ENCODE peak calls at places on chromosomes 4 and X, in four cellular contexts. One of them, this sample, is unnamed.
A peak's percentile ranks its signal among the peaks of the same experiment; 100 is the strongest.

GRCh38 chr4:124708517-124709300 is 3.8 kb downstream of the ANKRD50 start:
- DNase-seq in SJSA1: no peak
- DNase-seq in left ventricle myocardium inferior: no peak
- DNase-seq in ovary: no peak
- DNase-seq in this sample: no peak

GRCh38 chr4:180828455-180829018 is 1414.7 kb upstream of the TENM3 start:
- DNase-seq in ovary: no peak
- DNase-seq in SJSA1: peak; percentile 46
- DNase-seq in left ventricle myocardium inferior: no peak
- DNase-seq in this sample: peak; percentile 78

GRCh38 chrX:115400960-115401359 is 111.4 kb downstream of the LUZP4 start:
- DNase-seq in left ventricle myocardium inferior: no peak
- DNase-seq in ovary: no peak
- DNase-seq in SJSA1: no peak
- DNase-seq in this sample: no peak

GRCh38 chrX:119105826-119106225 is 21.8 kb downstream of the KIAA1210 start:
- DNase-seq in ovary: no peak
- DNase-seq in SJSA1: peak; percentile 34
- DNase-seq in left ventricle myocardium inferior: no peak
- DNase-seq in this sample: peak; percentile 58

GRCh38 chr4:17580969-17581368 is 4.0 kb downstream of the LAP3 start:
- DNase-seq in ovary: no peak
- DNase-seq in SJSA1: no peak
- DNase-seq in left ventricle myocardium inferior: no peak
- DNase-seq in this sample: no peak

GRCh38 chrX:5829469-5829868 is 399.2 kb downstream of the NLGN4X start:
- DNase-seq in SJSA1: no peak
- DNase-seq in ovary: no peak
- DNase-seq in left ventricle myocardium inferior: no peak
- DNase-seq in this sample: no peak

GRCh38 chr4:138669479-138670165 is 346.0 kb upstream of the NOCT start:
- DNase-seq in ovary: no peak
- DNase-seq in left ventricle myocardium inferior: no peak
- DNase-seq in SJSA1: peak; percentile 49
- DNase-seq in this sample: peak; percentile 69

GRCh38 chrX:71366674-71367256 is 608 bp downstream of the TAF1 start:
- DNase-seq in SJSA1: peak; percentile 39
- DNase-seq in left ventricle myocardium inferior: peak; percentile 16
- DNase-seq in ovary: no peak
- DNase-seq in this sample: peak; percentile 50

GRCh38 chrX:119015407-119016242 is 41.2 kb downstream of the LONRF3 start:
- DNase-seq in SJSA1: peak; percentile 59
- DNase-seq in ovary: peak; percentile 42
- DNase-seq in left ventricle myocardium inferior: peak; percentile 49
- DNase-seq in this sample: peak; percentile 87

GRCh38 chr4:142721187-142721586 is 124.9 kb downstream of the INPP4B start:
- DNase-seq in left ventricle myocardium inferior: no peak
- DNase-seq in SJSA1: no peak
- DNase-seq in ovary: no peak
- DNase-seq in this sample: peak; percentile 14

GRCh38 chr4:125125256-125125655 is 189.5 kb upstream of the FAT4 start:
- DNase-seq in SJSA1: no peak
- DNase-seq in ovary: no peak
- DNase-seq in left ventricle myocardium inferior: no peak
- DNase-seq in this sample: no peak

GRCh38 chr4:110663738-110664444 is 41.0 kb upstream of the PITX2 start:
- DNase-seq in left ventricle myocardium inferior: no peak
- DNase-seq in ovary: no peak
- DNase-seq in SJSA1: no peak
- DNase-seq in this sample: peak; percentile 81

GRCh38 chr4:89665662-89666061 is 171.3 kb downstream of the SNCA start:
- DNase-seq in SJSA1: no peak
- DNase-seq in left ventricle myocardium inferior: no peak
- DNase-seq in ovary: no peak
- DNase-seq in this sample: no peak

GRCh38 chrX:123731258-123731986 is 1.4 kb downstream of the THOC2 start:
- DNase-seq in SJSA1: no peak
- DNase-seq in ovary: no peak
- DNase-seq in left ventricle myocardium inferior: no peak
- DNase-seq in this sample: peak; percentile 60

GRCh38 chr4:795726-796119 is 30.2 kb downstream of the CPLX1 start:
- DNase-seq in left ventricle myocardium inferior: no peak
- DNase-seq in ovary: no peak
- DNase-seq in SJSA1: no peak
- DNase-seq in this sample: no peak

GRCh38 chrX:20159811-20160385 is 18.3 kb upstream of the EIF1AX start:
- DNase-seq in ovary: no peak
- DNase-seq in SJSA1: no peak
- DNase-seq in left ventricle myocardium inferior: no peak
- DNase-seq in this sample: peak; percentile 10

GRCh38 chr4:94486372-94486801 is 34.6 kb downstream of the PDLIM5 start:
- DNase-seq in SJSA1: no peak
- DNase-seq in ovary: no peak
- DNase-seq in left ventricle myocardium inferior: no peak
- DNase-seq in this sample: no peak

GRCh38 chr4:2251795-2252529 is 9.9 kb downstream of the MXD4 start:
- DNase-seq in left ventricle myocardium inferior: no peak
- DNase-seq in ovary: no peak
- DNase-seq in SJSA1: no peak
- DNase-seq in this sample: no peak

GRCh38 chrX:39564751-39565150 is 533.0 kb downstream of the BCOR start:
- DNase-seq in ovary: no peak
- DNase-seq in left ventricle myocardium inferior: no peak
- DNase-seq in SJSA1: no peak
- DNase-seq in this sample: no peak

GRCh38 chr4:119498520-119498919 is 130.1 kb downstream of the PDE5A start:
- DNase-seq in ovary: peak; percentile 65
- DNase-seq in left ventricle myocardium inferior: peak; percentile 25
- DNase-seq in SJSA1: no peak
- DNase-seq in this sample: peak; percentile 4

GRCh38 chr4:84051728-84052127 is 447.4 kb downstream of the NKX6-1 start:
- DNase-seq in SJSA1: no peak
- DNase-seq in ovary: no peak
- DNase-seq in left ventricle myocardium inferior: no peak
- DNase-seq in this sample: no peak

GRCh38 chrX:1389181-1389992 is 2.5 kb downstream of the SLC25A6 start:
- DNase-seq in SJSA1: peak; percentile 39
- DNase-seq in ovary: peak; percentile 21
- DNase-seq in left ventricle myocardium inferior: no peak
- DNase-seq in this sample: no peak

GRCh38 chr4:10005632-10006031 is 15.7 kb downstream of the SLC2A9 start:
- DNase-seq in ovary: no peak
- DNase-seq in SJSA1: no peak
- DNase-seq in left ventricle myocardium inferior: no peak
- DNase-seq in this sample: no peak
- H3K27ac ChIP-seq in ovary: no peak overlapping the region
- H3K27ac ChIP-seq in SJSA1: no peak overlapping the region
- H3K27ac ChIP-seq in left ventricle myocardium inferior: peak overlapping the region; percentile 68
- H3K27ac ChIP-seq in this sample: no peak overlapping the region

GRCh38 chr4:137514401-137515116 is 17.7 kb downstream of the PCDH18 start:
- DNase-seq in ovary: no peak
- DNase-seq in left ventricle myocardium inferior: no peak
- DNase-seq in SJSA1: peak; percentile 62
- DNase-seq in this sample: peak; percentile 23

GRCh38 chr4:137509855-137510282 is 22.4 kb downstream of the PCDH18 start:
- DNase-seq in left ventricle myocardium inferior: no peak
- DNase-seq in ovary: no peak
- DNase-seq in SJSA1: no peak
- DNase-seq in this sample: no peak

GRCh38 chr4:137510866-137511265 is 21.4 kb downstream of the PCDH18 start:
- DNase-seq in SJSA1: peak; percentile 62
- DNase-seq in left ventricle myocardium inferior: no peak
- DNase-seq in ovary: peak; percentile 36
- DNase-seq in this sample: peak; percentile 95
- H3K27ac ChIP-seq in SJSA1: peak overlapping the region; percentile 52
- H3K27ac ChIP-seq in left ventricle myocardium inferior: peak overlapping the region; percentile 68
- H3K27ac ChIP-seq in ovary: no peak overlapping the region
- H3K27ac ChIP-seq in this sample: peak overlapping the region; percentile 68

GRCh38 chr4:145531193-145531592 is 49.5 kb downstream of the SMAD1 start:
- DNase-seq in ovary: no peak
- DNase-seq in SJSA1: no peak
- DNase-seq in left ventricle myocardium inferior: peak; percentile 28
- DNase-seq in this sample: no peak
- H3K27ac ChIP-seq in ovary: no peak overlapping the region
- H3K27ac ChIP-seq in SJSA1: no peak overlapping the region
- H3K27ac ChIP-seq in left ventricle myocardium inferior: no peak overlapping the region
- H3K27ac ChIP-seq in this sample: no peak overlapping the region

GRCh38 chr4:184388106-184388505 is 86.2 kb downstream of the IRF2 start:
- DNase-seq in SJSA1: no peak
- DNase-seq in ovary: no peak
- DNase-seq in left ventricle myocardium inferior: no peak
- DNase-seq in this sample: no peak

GRCh38 chr4:184387351-184387750 is 87.0 kb downstream of the IRF2 start:
- DNase-seq in SJSA1: no peak
- DNase-seq in left ventricle myocardium inferior: no peak
- DNase-seq in ovary: no peak
- DNase-seq in this sample: no peak

GRCh38 chr4:184384810-184385557 is 89.4 kb downstream of the IRF2 start:
- DNase-seq in SJSA1: no peak
- DNase-seq in left ventricle myocardium inferior: no peak
- DNase-seq in ovary: no peak
- DNase-seq in this sample: no peak

GRCh38 chr4:184385705-184386141 is 88.6 kb downstream of the IRF2 start:
- DNase-seq in ovary: no peak
- DNase-seq in SJSA1: no peak
- DNase-seq in left ventricle myocardium inferior: peak; percentile 70
- DNase-seq in this sample: no peak

DNA sequence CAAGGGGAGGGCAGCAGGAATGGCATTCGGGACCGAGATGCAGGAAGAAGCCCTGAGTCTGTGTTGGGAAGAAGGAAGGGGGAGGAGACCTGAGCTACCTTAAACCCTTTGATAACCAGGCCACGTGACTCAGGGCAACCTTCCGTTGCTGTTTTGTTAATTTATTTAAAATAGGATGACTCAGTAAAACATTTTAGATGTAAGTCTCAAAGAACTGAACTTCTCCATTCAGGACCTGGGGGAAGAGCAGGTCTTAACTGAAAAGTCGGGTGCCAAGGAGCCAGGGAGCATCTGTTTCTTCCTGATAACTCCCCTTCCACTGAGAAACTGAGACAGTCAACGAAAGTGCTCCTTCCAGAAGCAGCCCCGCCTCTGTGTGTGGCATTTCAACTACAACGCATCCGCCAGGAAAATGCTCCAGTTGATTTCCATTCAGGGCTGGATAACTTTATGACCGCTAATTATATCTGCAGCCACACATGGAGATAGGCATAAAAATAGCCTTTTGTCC is 88.0 kb downstream of the IRF2 start:
- DNase-seq in ovary: no peak
- DNase-seq in SJSA1: peak; percentile 54
- DNase-seq in left ventricle myocardium inferior: peak; percentile 57
- DNase-seq in this sample: no peak
- H3K27ac ChIP-seq in ovary: peak overlapping the region; percentile 79
- H3K27ac ChIP-seq in SJSA1: peak overlapping the region; percentile 30
- H3K27ac ChIP-seq in left ventricle myocardium inferior: peak overlapping the region; percentile 93
- H3K27ac ChIP-seq in this sample: no peak overlapping the region

GRCh38 chr4:185510803-185511202 is 24.5 kb downstream of the PDLIM3 start:
- DNase-seq in left ventricle myocardium inferior: no peak
- DNase-seq in ovary: no peak
- DNase-seq in SJSA1: no peak
- DNase-seq in this sample: no peak

GRCh38 chr4:185515248-185515647 is 20.1 kb downstream of the PDLIM3 start:
- DNase-seq in left ventricle myocardium inferior: no peak
- DNase-seq in ovary: no peak
- DNase-seq in SJSA1: no peak
- DNase-seq in this sample: no peak

GRCh38 chr4:185514182-185514697 is 21.1 kb downstream of the PDLIM3 start:
- DNase-seq in SJSA1: no peak
- DNase-seq in left ventricle myocardium inferior: no peak
- DNase-seq in ovary: no peak
- DNase-seq in this sample: no peak

GRCh38 chr4:185513489-185514181 is 21.7 kb downstream of the PDLIM3 start:
- DNase-seq in SJSA1: no peak
- DNase-seq in ovary: no peak
- DNase-seq in left ventricle myocardium inferior: no peak
- DNase-seq in this sample: no peak

DNA sequence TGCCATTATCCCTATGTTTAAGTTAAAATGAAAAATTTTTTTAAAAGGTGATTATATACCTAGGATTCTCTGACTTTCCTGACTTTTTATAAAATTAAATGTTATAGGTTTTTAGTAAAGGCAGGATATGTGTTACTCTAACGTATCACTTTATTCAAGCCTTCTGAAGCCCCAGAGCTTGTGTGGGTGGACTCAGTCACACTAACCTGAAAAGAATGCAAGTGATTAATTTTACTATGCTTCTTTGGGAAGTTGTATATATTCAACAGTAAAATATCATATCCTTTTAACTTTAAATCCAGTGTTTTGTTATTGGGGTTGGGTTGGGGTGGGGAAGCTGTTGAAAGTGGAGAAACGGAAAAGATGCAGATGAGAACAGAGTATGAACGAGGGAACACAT is 22.8 kb downstream of the PDLIM3 start:
- DNase-seq in ovary: no peak
- DNase-seq in SJSA1: no peak
- DNase-seq in left ventricle myocardium inferior: no peak
- DNase-seq in this sample: peak; percentile 83
- H3K27ac ChIP-seq in ovary: no peak overlapping the region
- H3K27ac ChIP-seq in SJSA1: no peak overlapping the region
- H3K27ac ChIP-seq in left ventricle myocardium inferior: peak overlapping the region; percentile 73
- H3K27ac ChIP-seq in this sample: no peak overlapping the region